ENCODE peak calls at places on chromosome 5, in four cellular contexts. One of them, this sample, is unnamed.

GRCh38 chr5:176736271-176736965 is 73.9 kb upstream of the UNC5A start:
- DNase-seq in spleen: peak; percentile 27
- DNase-seq in cardiac muscle cell: no peak
- DNase-seq in mesendoderm: no peak
- DNase-seq in this sample: no peak

GRCh38 chr5:56161927-56162326 is 71.2 kb downstream of the ANKRD55 start:
- DNase-seq in spleen: no peak
- DNase-seq in cardiac muscle cell: no peak
- DNase-seq in mesendoderm: peak; percentile 84
- DNase-seq in this sample: no peak

GRCh38 chr5:171703116-171703515 is 82.5 kb upstream of the SMIM23 start:
- DNase-seq in spleen: no peak
- DNase-seq in cardiac muscle cell: no peak
- DNase-seq in mesendoderm: no peak
- DNase-seq in this sample: no peak

GRCh38 chr5:124576848-124577409 is 169.5 kb downstream of the ZNF608 start:
- DNase-seq in spleen: no peak
- DNase-seq in cardiac muscle cell: no peak
- DNase-seq in mesendoderm: no peak
- DNase-seq in this sample: no peak

GRCh38 chr5:466661-467310 is 23.8 kb downstream of the EXOC3 start:
- DNase-seq in spleen: peak; percentile 72
- DNase-seq in cardiac muscle cell: no peak
- DNase-seq in mesendoderm: no peak
- DNase-seq in this sample: peak; percentile 17

GRCh38 chr5:97422678-97423077 is 239.6 kb upstream of the RIOK2 start:
- DNase-seq in spleen: no peak
- DNase-seq in cardiac muscle cell: no peak
- DNase-seq in mesendoderm: no peak
- DNase-seq in this sample: no peak

GRCh38 chr5:86884608-86885007 is 266.9 kb downstream of the COX7C start:
- DNase-seq in spleen: no peak
- DNase-seq in cardiac muscle cell: no peak
- DNase-seq in mesendoderm: no peak
- DNase-seq in this sample: no peak

GRCh38 chr5:138504799-138505198 is 38.2 kb downstream of the ETF1 start:
- DNase-seq in spleen: no peak
- DNase-seq in cardiac muscle cell: no peak
- DNase-seq in mesendoderm: no peak
- DNase-seq in this sample: peak; percentile 52

GRCh38 chr5:67234671-67235176 is 38.1 kb upstream of the CD180 start:
- DNase-seq in spleen: peak; percentile 64
- DNase-seq in cardiac muscle cell: no peak
- DNase-seq in mesendoderm: no peak
- DNase-seq in this sample: no peak

GRCh38 chr5:31442253-31442820 is 89.6 kb downstream of the DROSHA start:
- DNase-seq in spleen: no peak
- DNase-seq in cardiac muscle cell: no peak
- DNase-seq in mesendoderm: no peak
- DNase-seq in this sample: no peak

GRCh38 chr5:169433221-169433651 is 132.3 kb upstream of the SLIT3 start:
- DNase-seq in spleen: no peak
- DNase-seq in cardiac muscle cell: no peak
- DNase-seq in mesendoderm: no peak
- DNase-seq in this sample: no peak

GRCh38 chr5:142686968-142687367 is 1.1 kb upstream of the FGF1 start:
- DNase-seq in spleen: no peak
- DNase-seq in cardiac muscle cell: no peak
- DNase-seq in mesendoderm: no peak
- DNase-seq in this sample: no peak

GRCh38 chr5:132467292-132467984 is 23.1 kb downstream of the IRF1 start:
- DNase-seq in spleen: peak; percentile 74
- DNase-seq in cardiac muscle cell: no peak
- DNase-seq in mesendoderm: no peak
- DNase-seq in this sample: no peak

GRCh38 chr5:14443665-14444064 is 137.9 kb upstream of the OTULINL start:
- DNase-seq in spleen: no peak
- DNase-seq in cardiac muscle cell: no peak
- DNase-seq in mesendoderm: no peak
- DNase-seq in this sample: no peak

GRCh38 chr5:133825631-133826289 is 142.7 kb downstream of the C5orf15 start:
- DNase-seq in spleen: peak; percentile 78
- DNase-seq in cardiac muscle cell: peak; percentile 73
- DNase-seq in mesendoderm: no peak
- DNase-seq in this sample: no peak

GRCh38 chr5:73282923-73283322 is 109.9 kb downstream of the TMEM174 start:
- DNase-seq in spleen: no peak
- DNase-seq in cardiac muscle cell: no peak
- DNase-seq in mesendoderm: no peak
- DNase-seq in this sample: no peak

GRCh38 chr5:3266861-3267260 is 328.8 kb upstream of the IRX1 start:
- DNase-seq in spleen: no peak
- DNase-seq in cardiac muscle cell: no peak
- DNase-seq in mesendoderm: no peak
- DNase-seq in this sample: no peak

GRCh38 chr5:6740586-6741150 is 27.4 kb downstream of the TENT4A start:
- DNase-seq in spleen: peak; percentile 59
- DNase-seq in cardiac muscle cell: no peak
- DNase-seq in mesendoderm: no peak
- DNase-seq in this sample: no peak

GRCh38 chr5:43038523-43038989 is 1.6 kb downstream of the ANXA2R start:
- DNase-seq in spleen: peak; percentile 84
- DNase-seq in cardiac muscle cell: no peak
- DNase-seq in mesendoderm: peak; percentile 54
- DNase-seq in this sample: no peak

GRCh38 chr5:153678617-153679329 is 188.3 kb downstream of the GRIA1 start:
- DNase-seq in spleen: no peak
- DNase-seq in cardiac muscle cell: no peak
- DNase-seq in mesendoderm: no peak
- DNase-seq in this sample: no peak

GRCh38 chr5:159905496-159905895 is 10.8 kb upstream of the ADRA1B start:
- DNase-seq in spleen: no peak
- DNase-seq in cardiac muscle cell: no peak
- DNase-seq in mesendoderm: no peak
- DNase-seq in this sample: no peak

GRCh38 chr5:173089581-173089980 is 33.4 kb downstream of the CREBRF start:
- DNase-seq in spleen: no peak
- DNase-seq in cardiac muscle cell: no peak
- DNase-seq in mesendoderm: no peak
- DNase-seq in this sample: no peak

GRCh38 chr5:135944564-135944963 is 10.2 kb downstream of the LECT2 start:
- DNase-seq in spleen: no peak
- DNase-seq in cardiac muscle cell: no peak
- DNase-seq in mesendoderm: no peak
- DNase-seq in this sample: no peak

GRCh38 chr5:53126514-53126913 is 17.0 kb upstream of the MOCS2 start:
- DNase-seq in spleen: no peak
- DNase-seq in cardiac muscle cell: no peak
- DNase-seq in mesendoderm: no peak
- DNase-seq in this sample: no peak

GRCh38 chr5:52702877-52703276 is 84.8 kb upstream of the ITGA1 start:
- DNase-seq in spleen: no peak
- DNase-seq in cardiac muscle cell: no peak
- DNase-seq in mesendoderm: no peak
- DNase-seq in this sample: no peak

GRCh38 chr5:137791387-137791786 is 37.2 kb upstream of the HNRNPA0 start:
- DNase-seq in spleen: no peak
- DNase-seq in cardiac muscle cell: no peak
- DNase-seq in mesendoderm: no peak
- DNase-seq in this sample: no peak

GRCh38 chr5:2709996-2710689 is 41.3 kb downstream of the IRX2 start:
- DNase-seq in spleen: no peak
- DNase-seq in cardiac muscle cell: no peak
- DNase-seq in mesendoderm: no peak
- DNase-seq in this sample: no peak

GRCh38 chr5:67249590-67249895 is 52.9 kb upstream of the CD180 start:
- DNase-seq in spleen: no peak
- DNase-seq in cardiac muscle cell: peak; percentile 66
- DNase-seq in mesendoderm: no peak
- DNase-seq in this sample: no peak

GRCh38 chr5:100902406-100903035 is 561 bp downstream of the ST8SIA4 start:
- DNase-seq in spleen: peak; percentile 73
- DNase-seq in cardiac muscle cell: no peak
- DNase-seq in mesendoderm: peak; percentile 62
- DNase-seq in this sample: no peak

GRCh38 chr5:96248152-96248551 is 184.9 kb downstream of the PCSK1 start:
- DNase-seq in spleen: no peak
- DNase-seq in cardiac muscle cell: peak; percentile 2
- DNase-seq in mesendoderm: no peak
- DNase-seq in this sample: no peak

GRCh38 chr5:177508837-177509236 is 789 bp downstream of the DOK3 start:
- DNase-seq in spleen: peak; percentile 87
- DNase-seq in cardiac muscle cell: no peak
- DNase-seq in mesendoderm: no peak
- DNase-seq in this sample: peak; percentile 54

GRCh38 chr5:119315516-119315949 is 40.3 kb upstream of the TNFAIP8 start:
- DNase-seq in spleen: peak; percentile 77
- DNase-seq in cardiac muscle cell: no peak
- DNase-seq in mesendoderm: peak; percentile 32
- DNase-seq in this sample: peak; percentile 44
- H3K4me1 ChIP-seq in spleen: peaks cover 75% of the 10 kb centered on the region
- H3K4me1 ChIP-seq in cardiac muscle cell: peaks cover 5% of the 10 kb centered on the region
- H3K4me1 ChIP-seq in mesendoderm: peaks cover 2% of the 10 kb centered on the region
- H3K4me1 ChIP-seq in this sample: no peaks in the 10 kb centered on the region

GRCh38 chr5:140266471-140267200 is 36.3 kb downstream of the PFDN1 start:
- DNase-seq in spleen: no peak
- DNase-seq in cardiac muscle cell: no peak
- DNase-seq in mesendoderm: no peak
- DNase-seq in this sample: no peak
- H3K4me1 ChIP-seq in spleen: no peaks in the 10 kb centered on the region
- H3K4me1 ChIP-seq in cardiac muscle cell: peaks cover 18% of the 10 kb centered on the region
- H3K4me1 ChIP-seq in mesendoderm: no peaks in the 10 kb centered on the region
- H3K4me1 ChIP-seq in this sample: peaks cover 30% of the 10 kb centered on the region

DNA sequence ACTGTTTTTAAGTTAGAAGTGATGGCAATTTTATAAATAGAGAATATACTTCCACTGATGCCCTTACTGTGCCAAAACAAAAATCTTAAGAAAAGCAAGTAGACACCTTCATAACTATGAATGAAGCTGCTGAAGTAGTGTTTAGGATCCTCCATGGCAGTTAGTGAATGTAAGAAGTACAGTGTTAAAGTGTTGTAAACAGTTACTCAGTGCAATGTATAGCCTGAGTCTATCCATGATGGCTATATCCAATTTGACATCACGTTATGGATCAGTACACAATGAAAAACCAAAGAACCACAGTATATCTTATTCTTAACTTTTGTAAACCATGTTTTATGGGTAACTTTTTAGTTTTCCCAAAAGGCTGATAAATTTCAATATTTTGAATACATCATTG is 7.1 kb downstream of the CCNG1 start:
- DNase-seq in spleen: no peak
- DNase-seq in cardiac muscle cell: no peak
- DNase-seq in mesendoderm: no peak
- DNase-seq in this sample: no peak
- H3K4me1 ChIP-seq in spleen: peaks cover 2% of the 10 kb centered on the region
- H3K4me1 ChIP-seq in cardiac muscle cell: peaks cover 7% of the 10 kb centered on the region
- H3K4me1 ChIP-seq in mesendoderm: no peaks in the 10 kb centered on the region
- H3K4me1 ChIP-seq in this sample: peaks cover 21% of the 10 kb centered on the region

GRCh38 chr5:39171647-39172046 is 47.7 kb downstream of the FYB1 start:
- DNase-seq in spleen: no peak
- DNase-seq in cardiac muscle cell: no peak
- DNase-seq in mesendoderm: no peak
- DNase-seq in this sample: no peak
- H3K4me1 ChIP-seq in spleen: peaks cover 10% of the 10 kb centered on the region
- H3K4me1 ChIP-seq in cardiac muscle cell: no peaks in the 10 kb centered on the region
- H3K4me1 ChIP-seq in mesendoderm: no peaks in the 10 kb centered on the region
- H3K4me1 ChIP-seq in this sample: no peaks in the 10 kb centered on the region

GRCh38 chr5:107484261-107484660 is 186.5 kb downstream of the EFNA5 start:
- DNase-seq in spleen: no peak
- DNase-seq in cardiac muscle cell: no peak
- DNase-seq in mesendoderm: no peak
- DNase-seq in this sample: no peak
- H3K4me1 ChIP-seq in spleen: peaks cover 5% of the 10 kb centered on the region
- H3K4me1 ChIP-seq in cardiac muscle cell: no peaks in the 10 kb centered on the region
- H3K4me1 ChIP-seq in mesendoderm: no peaks in the 10 kb centered on the region
- H3K4me1 ChIP-seq in this sample: no peaks in the 10 kb centered on the region

GRCh38 chr5:149489605-149490037 is 61.6 kb downstream of the CSNK1A1 start:
- DNase-seq in spleen: no peak
- DNase-seq in cardiac muscle cell: no peak
- DNase-seq in mesendoderm: no peak
- DNase-seq in this sample: no peak

GRCh38 chr5:149486726-149487635 is 64.3 kb downstream of the CSNK1A1 start:
- DNase-seq in spleen: no peak
- DNase-seq in cardiac muscle cell: no peak
- DNase-seq in mesendoderm: peak; percentile 68
- DNase-seq in this sample: no peak

GRCh38 chr5:149487672-149488071 is 63.6 kb downstream of the CSNK1A1 start:
- DNase-seq in spleen: no peak
- DNase-seq in cardiac muscle cell: no peak
- DNase-seq in mesendoderm: no peak
- DNase-seq in this sample: no peak

GRCh38 chr5:149490599-149491187 is 60.5 kb downstream of the CSNK1A1 start:
- DNase-seq in spleen: no peak
- DNase-seq in cardiac muscle cell: no peak
- DNase-seq in mesendoderm: no peak
- DNase-seq in this sample: no peak

DNA sequence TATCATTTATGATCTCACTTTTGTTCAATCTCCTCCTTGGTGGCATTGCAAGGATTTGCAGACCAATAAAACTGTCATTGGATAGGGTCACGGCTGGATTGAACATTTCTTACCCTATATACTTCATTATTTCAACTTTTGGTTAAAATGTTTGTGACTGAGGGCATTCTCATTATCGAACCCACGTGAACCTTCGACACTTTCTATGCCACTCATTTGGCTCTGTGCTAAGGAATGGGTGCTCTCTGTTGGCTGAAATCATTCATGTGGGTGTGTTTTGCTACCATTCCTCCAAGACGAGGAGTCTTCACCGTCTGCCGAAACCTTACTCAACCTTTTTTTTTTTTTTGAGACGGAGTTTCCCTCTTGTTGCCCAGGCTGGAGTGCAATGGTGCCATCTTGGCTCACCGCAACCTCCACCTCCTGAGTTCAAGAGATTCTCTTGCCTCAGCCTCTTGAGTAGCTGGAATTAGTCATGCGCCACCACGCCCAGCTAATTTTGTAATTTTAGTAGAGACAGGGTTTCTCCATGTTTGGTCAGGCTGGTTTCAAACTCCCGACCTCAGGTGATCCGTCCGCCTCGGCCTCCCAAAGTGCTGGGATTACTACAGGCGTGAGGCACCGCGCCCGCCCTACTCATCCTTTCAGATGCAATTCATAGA is 62.5 kb downstream of the CSNK1A1 start:
- DNase-seq in spleen: no peak
- DNase-seq in cardiac muscle cell: no peak
- DNase-seq in mesendoderm: no peak
- DNase-seq in this sample: no peak
- H3K4me1 ChIP-seq in spleen: peaks cover 2% of the 10 kb centered on the region
- H3K4me1 ChIP-seq in cardiac muscle cell: peaks cover 22% of the 10 kb centered on the region
- H3K4me1 ChIP-seq in mesendoderm: no peaks in the 10 kb centered on the region
- H3K4me1 ChIP-seq in this sample: peaks cover 14% of the 10 kb centered on the region

GRCh38 chr5:68265347-68265746 is 49.8 kb downstream of the PIK3R1 start:
- DNase-seq in spleen: no peak
- DNase-seq in cardiac muscle cell: no peak
- DNase-seq in mesendoderm: no peak
- DNase-seq in this sample: no peak
- H3K4me1 ChIP-seq in spleen: peaks cover 76% of the 10 kb centered on the region
- H3K4me1 ChIP-seq in cardiac muscle cell: peaks cover 24% of the 10 kb centered on the region
- H3K4me1 ChIP-seq in mesendoderm: no peaks in the 10 kb centered on the region
- H3K4me1 ChIP-seq in this sample: peaks cover 18% of the 10 kb centered on the region